ENCODE peak calls at places on chromosomes 7 and 10, in nine cellular contexts. T is OCI-LY7; Y is amniotic epithelial cell; W is CD8-positive, alpha-beta memory T cell; E is naive B cell; U is AG04450; P is anterior cingulate cortex; O is fibroblast of pulmonary artery; S is endothelial cell of umbilical vein. Z is an unnamed sample.

GRCh38 chr7:100901921-100902332 is 6.2 kb upstream of the ACHE start:
- DNase-seq in T (no peak), Y (no peak), W (no peak), E (no peak), U (no peak), P (no peak), O (no peak), S (no peak), Z (no peak)

GRCh38 chr7:91883676-91884362 is 3.3 kb upstream of the MTERF1 start:
- DNase-seq in T (no peak), Y (peak), W (no peak), E (no peak), U (no peak), P (no peak), O (no peak), S (no peak), Z (peak)

GRCh38 chr7:137342340-137342739 is 1.2 kb downstream of the PTN start:
- DNase-seq in T (no peak), Y (no peak), W (no peak), E (no peak), U (no peak), P (no peak), O (no peak), S (no peak), Z (no peak)

GRCh38 chr7:50315739-50316671 is 11.5 kb downstream of the IKZF1 start:
- DNase-seq in T (peak), Y (no peak), W (no peak), E (no peak), U (no peak), P (no peak), O (no peak), S (no peak), Z (no peak)

GRCh38 chr10:35466661-35467060 is 130.4 kb downstream of the CCNY start:
- DNase-seq in T (no peak), Y (no peak), W (no peak), E (no peak), U (no peak), P (no peak), O (no peak), S (no peak), Z (no peak)

GRCh38 chr10:58513189-58514101 is 773 bp downstream of the BICC1 start:
- DNase-seq in T (no peak), Y (peak), W (no peak), E (no peak), U (peak), P (no peak), O (peak), S (peak), Z (peak)

GRCh38 chr10:5565205-5565545 is 40.4 kb downstream of the CALML3 start:
- DNase-seq in T (no peak), Y (no peak), W (no peak), E (no peak), U (no peak), P (no peak), O (no peak), S (no peak), Z (no peak)

GRCh38 chr10:9613338-9613737 is 1404.3 kb upstream of the CELF2 start:
- DNase-seq in T (no peak), Y (no peak), W (no peak), E (no peak), U (no peak), P (no peak), O (peak), S (peak), Z (no peak)

GRCh38 chr7:95609277-95609971 is 13.1 kb upstream of the PDK4 start:
- DNase-seq in T (no peak), Y (peak), W (no peak), E (no peak), U (no peak), P (peak), O (peak), S (peak), Z (no peak)

GRCh38 chr10:29329420-29329819 is 40.5 kb downstream of the LYZL1 start:
- DNase-seq in T (no peak), Y (peak), W (no peak), E (no peak), U (no peak), P (no peak), O (no peak), S (no peak), Z (no peak)

GRCh38 chr7:101923276-101923985 is 106.0 kb downstream of the CUX1 start:
- DNase-seq in T (no peak), Y (peak), W (no peak), E (no peak), U (no peak), P (no peak), O (peak), S (no peak), Z (peak)

GRCh38 chr7:155581107-155581830 is 34.9 kb upstream of the CNPY1 start:
- DNase-seq in T (no peak), Y (no peak), W (no peak), E (no peak), U (no peak), P (no peak), O (no peak), S (no peak), Z (no peak)

GRCh38 chr10:125871341-125871740 is 9.8 kb downstream of the DHX32 start:
- DNase-seq in T (no peak), Y (no peak), W (no peak), E (no peak), U (peak), P (no peak), O (no peak), S (no peak), Z (no peak)

GRCh38 chr10:61029411-61029810 is 85.4 kb upstream of the RHOBTB1 start:
- DNase-seq in T (no peak), Y (no peak), W (no peak), E (no peak), U (no peak), P (no peak), O (no peak), S (no peak), Z (peak)

GRCh38 chr10:96397902-96398301 is 39.1 kb upstream of the OPALIN start:
- DNase-seq in T (no peak), Y (no peak), W (no peak), E (no peak), U (no peak), P (no peak), O (no peak), S (no peak), Z (no peak)

Z was measured in NCI-H226.